ENCODE peak calls at places on chromosomes 13 and 19, in four cellular contexts. One of them, this sample, is unnamed.

GRCh38 chr19:4080473-4080872 is 13.8 kb upstream of the ZBTB7A start:
- DNase-seq in NCI-H2029: no peak
- DNase-seq in thyroid gland: no peak
- DNase-seq in activated CD4-positive, alpha-beta T cell treated with anti-CD3 and anti-CD28 coated beads, Interleukin-2, amount 50 U/mL, for 48 hours: no peak
- DNase-seq in this sample: no peak

GRCh38 chr13:41060723-41061074 is 610 bp upstream of the WBP4 start:
- DNase-seq in NCI-H2029: peak
- DNase-seq in thyroid gland: peak
- DNase-seq in activated CD4-positive, alpha-beta T cell treated with anti-CD3 and anti-CD28 coated beads, Interleukin-2, amount 50 U/mL, for 48 hours: peak
- DNase-seq in this sample: peak

GRCh38 chr13:49546559-49546958 is 38.8 kb downstream of the RCBTB1 start:
- DNase-seq in NCI-H2029: no peak
- DNase-seq in thyroid gland: no peak
- DNase-seq in activated CD4-positive, alpha-beta T cell treated with anti-CD3 and anti-CD28 coated beads, Interleukin-2, amount 50 U/mL, for 48 hours: no peak
- DNase-seq in this sample: no peak

GRCh38 chr13:99955747-99956472 is 15.7 kb downstream of the ZIC5 start:
- DNase-seq in NCI-H2029: no peak
- DNase-seq in thyroid gland: no peak
- DNase-seq in activated CD4-positive, alpha-beta T cell treated with anti-CD3 and anti-CD28 coated beads, Interleukin-2, amount 50 U/mL, for 48 hours: no peak
- DNase-seq in this sample: no peak

GRCh38 chr13:28622286-28622685 is 36.6 kb upstream of the POMP start:
- DNase-seq in NCI-H2029: no peak
- DNase-seq in thyroid gland: no peak
- DNase-seq in activated CD4-positive, alpha-beta T cell treated with anti-CD3 and anti-CD28 coated beads, Interleukin-2, amount 50 U/mL, for 48 hours: no peak
- DNase-seq in this sample: no peak

GRCh38 chr19:43463381-43464088 is 1.9 kb downstream of the LYPD3 start:
- DNase-seq in NCI-H2029: peak
- DNase-seq in thyroid gland: peak
- DNase-seq in activated CD4-positive, alpha-beta T cell treated with anti-CD3 and anti-CD28 coated beads, Interleukin-2, amount 50 U/mL, for 48 hours: peak
- DNase-seq in this sample: peak

GRCh38 chr19:41657157-41657556 is 30.3 kb upstream of the CEACAM4 start:
- DNase-seq in NCI-H2029: peak
- DNase-seq in thyroid gland: no peak
- DNase-seq in activated CD4-positive, alpha-beta T cell treated with anti-CD3 and anti-CD28 coated beads, Interleukin-2, amount 50 U/mL, for 48 hours: no peak
- DNase-seq in this sample: no peak

GRCh38 chr19:38317104-38317612 is 1.4 kb upstream of the YIF1B start:
- DNase-seq in NCI-H2029: no peak
- DNase-seq in thyroid gland: no peak
- DNase-seq in activated CD4-positive, alpha-beta T cell treated with anti-CD3 and anti-CD28 coated beads, Interleukin-2, amount 50 U/mL, for 48 hours: peak
- DNase-seq in this sample: no peak

GRCh38 chr13:86830046-86830445 is 841.1 kb upstream of the SLITRK5 start:
- DNase-seq in NCI-H2029: no peak
- DNase-seq in thyroid gland: no peak
- DNase-seq in activated CD4-positive, alpha-beta T cell treated with anti-CD3 and anti-CD28 coated beads, Interleukin-2, amount 50 U/mL, for 48 hours: no peak
- DNase-seq in this sample: no peak

GRCh38 chr19:5605362-5605761 is 17.2 kb downstream of the SAFB2 start:
- DNase-seq in NCI-H2029: no peak
- DNase-seq in thyroid gland: no peak
- DNase-seq in activated CD4-positive, alpha-beta T cell treated with anti-CD3 and anti-CD28 coated beads, Interleukin-2, amount 50 U/mL, for 48 hours: no peak
- DNase-seq in this sample: no peak

GRCh38 chr19:29546583-29547190 is 20.9 kb downstream of the VSTM2B start:
- DNase-seq in NCI-H2029: no peak
- DNase-seq in thyroid gland: no peak
- DNase-seq in activated CD4-positive, alpha-beta T cell treated with anti-CD3 and anti-CD28 coated beads, Interleukin-2, amount 50 U/mL, for 48 hours: no peak
- DNase-seq in this sample: peak

GRCh38 chr19:3440082-3440481 is 40.2 kb downstream of the SMIM24 start:
- DNase-seq in NCI-H2029: no peak
- DNase-seq in thyroid gland: no peak
- DNase-seq in activated CD4-positive, alpha-beta T cell treated with anti-CD3 and anti-CD28 coated beads, Interleukin-2, amount 50 U/mL, for 48 hours: peak
- DNase-seq in this sample: peak

GRCh38 chr13:30194906-30195305 is 112.4 kb downstream of the KATNAL1 start:
- DNase-seq in NCI-H2029: no peak
- DNase-seq in thyroid gland: no peak
- DNase-seq in activated CD4-positive, alpha-beta T cell treated with anti-CD3 and anti-CD28 coated beads, Interleukin-2, amount 50 U/mL, for 48 hours: no peak
- DNase-seq in this sample: no peak

GRCh38 chr19:4529924-4530522 is 5.0 kb downstream of the PLIN5 start:
- DNase-seq in NCI-H2029: no peak
- DNase-seq in thyroid gland: no peak
- DNase-seq in activated CD4-positive, alpha-beta T cell treated with anti-CD3 and anti-CD28 coated beads, Interleukin-2, amount 50 U/mL, for 48 hours: no peak
- DNase-seq in this sample: no peak

GRCh38 chr19:47765522-47766358 is 12.8 kb upstream of the SELENOW start:
- DNase-seq in NCI-H2029: peak
- DNase-seq in thyroid gland: peak
- DNase-seq in activated CD4-positive, alpha-beta T cell treated with anti-CD3 and anti-CD28 coated beads, Interleukin-2, amount 50 U/mL, for 48 hours: peak
- DNase-seq in this sample: peak

GRCh38 chr13:42108217-42108616 is 59.8 kb downstream of the DGKH start:
- DNase-seq in NCI-H2029: no peak
- DNase-seq in thyroid gland: no peak
- DNase-seq in activated CD4-positive, alpha-beta T cell treated with anti-CD3 and anti-CD28 coated beads, Interleukin-2, amount 50 U/mL, for 48 hours: no peak
- DNase-seq in this sample: no peak

GRCh38 chr19:42546831-42547500 is 18.7 kb upstream of the CEACAM1 start:
- DNase-seq in NCI-H2029: no peak
- DNase-seq in thyroid gland: no peak
- DNase-seq in activated CD4-positive, alpha-beta T cell treated with anti-CD3 and anti-CD28 coated beads, Interleukin-2, amount 50 U/mL, for 48 hours: no peak
- DNase-seq in this sample: no peak